ENCODE peak calls at places on chromosome 17, in five cellular contexts. One of them, this sample, is unnamed.

GRCh38 chr17:8380049-8380448 is 2.9 kb downstream of the RPL26 start:
- DNase-seq in CD8-positive, alpha-beta memory T cell: no peak
- DNase-seq in OCI-LY7: no peak
- DNase-seq in fibroblast of the aortic adventitia: no peak
- DNase-seq in HCT116: no peak
- DNase-seq in this sample: no peak

GRCh38 chr17:60110586-60110985 is 31.9 kb upstream of the HEATR6 start:
- DNase-seq in CD8-positive, alpha-beta memory T cell: no peak
- DNase-seq in OCI-LY7: no peak
- DNase-seq in fibroblast of the aortic adventitia: no peak
- DNase-seq in HCT116: no peak
- DNase-seq in this sample: no peak

GRCh38 chr17:4696432-4696796 is 7.5 kb downstream of the PELP1 start:
- DNase-seq in CD8-positive, alpha-beta memory T cell: no peak
- DNase-seq in OCI-LY7: no peak
- DNase-seq in fibroblast of the aortic adventitia: no peak
- DNase-seq in HCT116: no peak
- DNase-seq in this sample: no peak

GRCh38 chr17:76014925-76015261 is 12.2 kb downstream of the EVPL start:
- DNase-seq in CD8-positive, alpha-beta memory T cell: no peak
- DNase-seq in OCI-LY7: no peak
- DNase-seq in fibroblast of the aortic adventitia: no peak
- DNase-seq in HCT116: no peak
- DNase-seq in this sample: no peak

GRCh38 chr17:38419508-38419981 is 8.7 kb upstream of the ARHGAP23 start:
- DNase-seq in CD8-positive, alpha-beta memory T cell: no peak
- DNase-seq in OCI-LY7: peak
- DNase-seq in fibroblast of the aortic adventitia: no peak
- DNase-seq in HCT116: no peak
- DNase-seq in this sample: no peak

GRCh38 chr17:4072487-4073157 is 70.2 kb downstream of the ZZEF1 start:
- DNase-seq in CD8-positive, alpha-beta memory T cell: no peak
- DNase-seq in OCI-LY7: no peak
- DNase-seq in fibroblast of the aortic adventitia: peak
- DNase-seq in HCT116: no peak
- DNase-seq in this sample: no peak

GRCh38 chr17:45372325-45372869 is 55.6 kb upstream of the MAP3K14 start:
- DNase-seq in CD8-positive, alpha-beta memory T cell: no peak
- DNase-seq in OCI-LY7: no peak
- DNase-seq in fibroblast of the aortic adventitia: no peak
- DNase-seq in HCT116: no peak
- DNase-seq in this sample: no peak

GRCh38 chr17:81198826-81199481 is 23.8 kb downstream of the CEP131 start:
- DNase-seq in CD8-positive, alpha-beta memory T cell: no peak
- DNase-seq in OCI-LY7: no peak
- DNase-seq in fibroblast of the aortic adventitia: no peak
- DNase-seq in HCT116: no peak
- DNase-seq in this sample: no peak

GRCh38 chr17:55731586-55732250 is 9.1 kb upstream of the TMEM100 start:
- DNase-seq in CD8-positive, alpha-beta memory T cell: no peak
- DNase-seq in OCI-LY7: no peak
- DNase-seq in fibroblast of the aortic adventitia: peak
- DNase-seq in HCT116: no peak
- DNase-seq in this sample: peak

GRCh38 chr17:75153854-75154194 is 488 bp downstream of the JPT1 start:
- DNase-seq in CD8-positive, alpha-beta memory T cell: no peak
- DNase-seq in OCI-LY7: peak
- DNase-seq in fibroblast of the aortic adventitia: no peak
- DNase-seq in HCT116: no peak
- DNase-seq in this sample: peak

GRCh38 chr17:74164446-74165045 is 38.9 kb upstream of the RPL38 start:
- DNase-seq in CD8-positive, alpha-beta memory T cell: peak
- DNase-seq in OCI-LY7: no peak
- DNase-seq in fibroblast of the aortic adventitia: no peak
- DNase-seq in HCT116: no peak
- DNase-seq in this sample: no peak

GRCh38 chr17:62804025-62804424 is 4.1 kb downstream of the MARCHF10 start:
- DNase-seq in CD8-positive, alpha-beta memory T cell: no peak
- DNase-seq in OCI-LY7: no peak
- DNase-seq in fibroblast of the aortic adventitia: no peak
- DNase-seq in HCT116: no peak
- DNase-seq in this sample: no peak

GRCh38 chr17:35073183-35073790 is 9.8 kb upstream of the RFFL start:
- DNase-seq in CD8-positive, alpha-beta memory T cell: no peak
- DNase-seq in OCI-LY7: no peak
- DNase-seq in fibroblast of the aortic adventitia: no peak
- DNase-seq in HCT116: no peak
- DNase-seq in this sample: no peak

GRCh38 chr17:8084250-8084649 is 3.3 kb downstream of the ALOX12B start:
- DNase-seq in CD8-positive, alpha-beta memory T cell: no peak
- DNase-seq in OCI-LY7: no peak
- DNase-seq in fibroblast of the aortic adventitia: no peak
- DNase-seq in HCT116: no peak
- DNase-seq in this sample: no peak

GRCh38 chr17:61587807-61588660 is 3.0 kb downstream of the NACA2 start:
- DNase-seq in CD8-positive, alpha-beta memory T cell: no peak
- DNase-seq in OCI-LY7: no peak
- DNase-seq in fibroblast of the aortic adventitia: no peak
- DNase-seq in HCT116: no peak
- DNase-seq in this sample: no peak

GRCh38 chr17:19538095-19539039 is 4.7 kb downstream of the SLC47A1 start:
- DNase-seq in CD8-positive, alpha-beta memory T cell: no peak
- DNase-seq in OCI-LY7: peak
- DNase-seq in fibroblast of the aortic adventitia: no peak
- DNase-seq in HCT116: no peak
- DNase-seq in this sample: peak

GRCh38 chr17:27384261-27384701 is 72.0 kb upstream of the KSR1 start:
- DNase-seq in CD8-positive, alpha-beta memory T cell: no peak
- DNase-seq in OCI-LY7: no peak
- DNase-seq in fibroblast of the aortic adventitia: peak
- DNase-seq in HCT116: no peak
- DNase-seq in this sample: peak

GRCh38 chr17:60165976-60166375 is 16.2 kb downstream of the CA4 start:
- DNase-seq in CD8-positive, alpha-beta memory T cell: no peak
- DNase-seq in OCI-LY7: no peak
- DNase-seq in fibroblast of the aortic adventitia: no peak
- DNase-seq in HCT116: no peak
- DNase-seq in this sample: no peak

GRCh38 chr17:4332296-4332970 is 34.0 kb downstream of the UBE2G1 start:
- DNase-seq in CD8-positive, alpha-beta memory T cell: no peak
- DNase-seq in OCI-LY7: no peak
- DNase-seq in fibroblast of the aortic adventitia: no peak
- DNase-seq in HCT116: no peak
- DNase-seq in this sample: no peak

GRCh38 chr17:61009619-61010018 is 332.0 kb downstream of the BCAS3 start:
- DNase-seq in CD8-positive, alpha-beta memory T cell: no peak
- DNase-seq in OCI-LY7: no peak
- DNase-seq in fibroblast of the aortic adventitia: peak
- DNase-seq in HCT116: no peak
- DNase-seq in this sample: peak

GRCh38 chr17:37429039-37429438 is 22.4 kb downstream of the TADA2A start:
- DNase-seq in CD8-positive, alpha-beta memory T cell: no peak
- DNase-seq in OCI-LY7: no peak
- DNase-seq in fibroblast of the aortic adventitia: no peak
- DNase-seq in HCT116: no peak
- DNase-seq in this sample: no peak

GRCh38 chr17:49242813-49243212 is 12.2 kb upstream of the PHOSPHO1 start:
- DNase-seq in CD8-positive, alpha-beta memory T cell: no peak
- DNase-seq in OCI-LY7: no peak
- DNase-seq in fibroblast of the aortic adventitia: no peak
- DNase-seq in HCT116: no peak
- DNase-seq in this sample: no peak

GRCh38 chr17:5241861-5242671 is 7.4 kb upstream of the SCIMP start:
- DNase-seq in CD8-positive, alpha-beta memory T cell: no peak
- DNase-seq in OCI-LY7: peak
- DNase-seq in fibroblast of the aortic adventitia: no peak
- DNase-seq in HCT116: no peak
- DNase-seq in this sample: peak

GRCh38 chr17:45680360-45680759 is 103.8 kb upstream of the CRHR1 start:
- DNase-seq in CD8-positive, alpha-beta memory T cell: no peak
- DNase-seq in OCI-LY7: no peak
- DNase-seq in fibroblast of the aortic adventitia: no peak
- DNase-seq in HCT116: no peak
- DNase-seq in this sample: no peak

GRCh38 chr17:75343007-75343406 is 53.8 kb upstream of the SLC25A19 start:
- DNase-seq in CD8-positive, alpha-beta memory T cell: no peak
- DNase-seq in OCI-LY7: peak
- DNase-seq in fibroblast of the aortic adventitia: no peak
- DNase-seq in HCT116: no peak
- DNase-seq in this sample: no peak

GRCh38 chr17:80678621-80679020 is 134.0 kb downstream of the RPTOR start:
- DNase-seq in CD8-positive, alpha-beta memory T cell: no peak
- DNase-seq in OCI-LY7: no peak
- DNase-seq in fibroblast of the aortic adventitia: peak
- DNase-seq in HCT116: no peak
- DNase-seq in this sample: no peak

GRCh38 chr17:17682293-17682736 is 1.1 kb downstream of the RAI1 start:
- DNase-seq in CD8-positive, alpha-beta memory T cell: peak
- DNase-seq in OCI-LY7: peak
- DNase-seq in fibroblast of the aortic adventitia: peak
- DNase-seq in HCT116: no peak
- DNase-seq in this sample: peak

GRCh38 chr17:49361129-49361901 is 735 bp downstream of the ZNF652 start:
- DNase-seq in CD8-positive, alpha-beta memory T cell: peak
- DNase-seq in OCI-LY7: peak
- DNase-seq in fibroblast of the aortic adventitia: peak
- DNase-seq in HCT116: no peak
- DNase-seq in this sample: peak

GRCh38 chr17:64083093-64083492 is 46.9 kb downstream of the ERN1 start:
- DNase-seq in CD8-positive, alpha-beta memory T cell: no peak
- DNase-seq in OCI-LY7: no peak
- DNase-seq in fibroblast of the aortic adventitia: no peak
- DNase-seq in HCT116: no peak
- DNase-seq in this sample: no peak
- H3K4me3 ChIP-seq in CD8-positive, alpha-beta memory T cell: no peak
- H3K4me3 ChIP-seq in OCI-LY7: no peak
- H3K4me3 ChIP-seq in fibroblast of the aortic adventitia: no peak
- H3K4me3 ChIP-seq in HCT116: no peak
- H3K4me3 ChIP-seq in this sample: no peak

DNA sequence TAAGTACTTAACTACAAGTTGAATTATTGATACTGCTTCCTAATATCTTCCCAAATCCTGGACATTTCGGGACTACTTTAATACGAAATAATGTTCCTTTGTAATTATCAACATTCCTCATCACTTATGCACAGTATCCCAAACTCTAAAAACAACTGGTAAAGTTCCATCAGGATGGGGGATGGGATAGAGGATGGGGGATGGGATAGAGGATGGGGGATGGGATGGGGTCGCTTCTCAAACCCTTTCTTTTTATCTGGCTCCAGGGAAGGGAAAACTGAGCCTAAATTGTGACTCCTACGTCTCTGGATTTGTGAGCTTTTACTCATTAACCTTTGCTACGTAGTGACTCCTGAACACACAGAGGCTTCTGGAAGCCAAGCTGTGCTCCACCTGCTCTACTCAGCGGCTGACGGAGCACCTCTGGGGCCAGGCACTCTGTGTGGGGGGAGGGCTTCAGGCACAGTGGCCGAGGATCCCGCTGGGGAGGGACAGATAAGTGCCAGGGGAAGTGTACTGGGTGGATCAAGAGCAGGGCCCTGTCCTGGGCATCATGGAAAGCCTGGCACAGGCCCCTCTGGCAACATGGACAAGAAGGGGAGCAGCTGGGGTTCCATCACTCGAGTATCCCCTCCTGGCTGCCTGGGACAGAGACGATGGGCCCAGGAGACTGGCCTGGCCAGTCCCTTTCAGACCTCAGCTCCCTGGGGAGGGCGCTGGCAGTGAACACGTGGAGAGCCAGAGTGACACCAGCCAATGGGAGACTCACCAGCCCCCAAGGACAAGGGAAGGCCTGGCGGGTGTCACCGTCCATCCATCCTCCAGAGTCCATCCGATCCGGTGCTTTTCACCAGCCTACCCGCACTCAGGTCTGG is 56.2 kb downstream of the PGS1 start:
- DNase-seq in CD8-positive, alpha-beta memory T cell: no peak
- DNase-seq in OCI-LY7: no peak
- DNase-seq in fibroblast of the aortic adventitia: no peak
- DNase-seq in HCT116: no peak
- DNase-seq in this sample: peak
- H3K4me3 ChIP-seq in CD8-positive, alpha-beta memory T cell: no peak
- H3K4me3 ChIP-seq in OCI-LY7: no peak
- H3K4me3 ChIP-seq in fibroblast of the aortic adventitia: no peak
- H3K4me3 ChIP-seq in HCT116: no peak
- H3K4me3 ChIP-seq in this sample: no peak

GRCh38 chr17:72176516-72176851 is 55.7 kb downstream of the SOX9 start:
- DNase-seq in CD8-positive, alpha-beta memory T cell: no peak
- DNase-seq in OCI-LY7: no peak
- DNase-seq in fibroblast of the aortic adventitia: no peak
- DNase-seq in HCT116: no peak
- DNase-seq in this sample: no peak

GRCh38 chr17:72177738-72178137 is 56.9 kb downstream of the SOX9 start:
- DNase-seq in CD8-positive, alpha-beta memory T cell: no peak
- DNase-seq in OCI-LY7: no peak
- DNase-seq in fibroblast of the aortic adventitia: no peak
- DNase-seq in HCT116: no peak
- DNase-seq in this sample: no peak

GRCh38 chr17:72176902-72177660 is 56.3 kb downstream of the SOX9 start:
- DNase-seq in CD8-positive, alpha-beta memory T cell: no peak
- DNase-seq in OCI-LY7: no peak
- DNase-seq in fibroblast of the aortic adventitia: no peak
- DNase-seq in HCT116: no peak
- DNase-seq in this sample: no peak

GRCh38 chr17:72175263-72175662 is 54.4 kb downstream of the SOX9 start:
- DNase-seq in CD8-positive, alpha-beta memory T cell: no peak
- DNase-seq in OCI-LY7: no peak
- DNase-seq in fibroblast of the aortic adventitia: no peak
- DNase-seq in HCT116: no peak
- DNase-seq in this sample: no peak

GRCh38 chr17:72175787-72176515 is 55.1 kb downstream of the SOX9 start:
- DNase-seq in CD8-positive, alpha-beta memory T cell: no peak
- DNase-seq in OCI-LY7: no peak
- DNase-seq in fibroblast of the aortic adventitia: no peak
- DNase-seq in HCT116: no peak
- DNase-seq in this sample: peak
- H3K4me3 ChIP-seq in CD8-positive, alpha-beta memory T cell: no peak
- H3K4me3 ChIP-seq in OCI-LY7: no peak
- H3K4me3 ChIP-seq in fibroblast of the aortic adventitia: no peak
- H3K4me3 ChIP-seq in HCT116: no peak
- H3K4me3 ChIP-seq in this sample: no peak

DNA sequence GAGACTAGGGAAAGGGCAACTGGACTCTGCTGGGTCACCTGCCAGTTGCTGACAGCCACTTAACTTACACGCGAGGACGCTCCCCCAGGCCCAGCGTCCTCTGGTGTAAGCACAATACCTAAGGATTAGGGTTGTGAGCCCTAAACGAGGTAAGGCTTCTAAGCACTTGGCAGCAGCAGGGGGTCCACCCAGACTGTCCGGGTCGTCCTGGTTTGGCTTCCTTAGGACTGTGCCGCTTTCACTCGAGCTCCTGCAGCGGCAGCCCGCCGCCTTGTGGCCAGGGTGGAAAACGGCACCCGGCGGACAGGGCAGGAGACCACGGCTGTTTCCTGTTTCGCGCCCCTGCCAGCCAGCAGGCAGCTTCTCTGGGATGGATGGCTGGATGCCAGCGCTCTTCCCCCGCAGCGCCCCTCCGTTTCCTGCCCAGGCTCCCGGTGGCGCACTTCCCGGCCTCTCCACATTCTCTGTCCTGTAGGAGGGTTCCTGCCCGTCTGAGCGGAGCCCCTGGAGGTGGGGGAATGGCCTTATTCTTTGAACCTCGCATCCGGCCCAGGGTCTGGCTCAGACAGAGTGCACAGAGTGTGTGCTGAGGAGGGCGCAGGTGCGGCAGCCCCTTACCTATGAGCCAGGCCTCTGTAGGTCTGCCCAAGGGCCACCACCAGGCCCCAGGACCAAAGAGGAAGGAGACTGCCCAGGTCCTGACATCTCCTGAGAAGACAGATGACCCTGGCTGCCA is 47.0 kb upstream of the AMZ2 start:
- DNase-seq in CD8-positive, alpha-beta memory T cell: peak
- DNase-seq in OCI-LY7: peak
- DNase-seq in fibroblast of the aortic adventitia: peak
- DNase-seq in HCT116: peak
- DNase-seq in this sample: peak
- H3K4me3 ChIP-seq in CD8-positive, alpha-beta memory T cell: peak
- H3K4me3 ChIP-seq in OCI-LY7: peak
- H3K4me3 ChIP-seq in fibroblast of the aortic adventitia: peak
- H3K4me3 ChIP-seq in HCT116: peak
- H3K4me3 ChIP-seq in this sample: peak

This sample was measured in heart left ventricle.